ENCODE peak calls at places on chromosome 12, in nine cellular contexts. L is trophoblast cell, Q is PC-3, R is MM.1S, Y is A549, C is GM23248, J is mammary epithelial cell, A is IMR-90, F is neural progenitor cell. N is an unnamed sample. For H3K4me1, the result is how much of the 10 kb centered on the place peaks cover.

GRCh38 chr12:68446896-68447806 is 115.0 kb upstream of the MDM1 start:
- DNase-seq in J (no peak), A (no peak), F (peak), L (peak), R (peak), Q (no peak), Y (no peak), C (peak), N (no peak)

GRCh38 chr12:50750366-50750765 is 13.5 kb upstream of the ATF1 start:
- DNase-seq in L (peak), R (no peak), Y (no peak), J (no peak), Q (no peak), A (no peak), F (no peak), C (no peak), N (no peak)

GRCh38 chr12:95637471-95638155 is 86.3 kb upstream of the USP44 start:
- DNase-seq in R (no peak), Q (peak), C (peak), F (no peak), Y (no peak), L (peak), J (no peak), A (peak), N (peak)

GRCh38 chr12:123232472-123232806 is 502 bp downstream of the MPHOSPH9 start:
- DNase-seq in L (no peak), R (no peak), Q (no peak), Y (peak), J (no peak), F (no peak), A (no peak), C (peak), N (no peak)

GRCh38 chr12:100346660-100347059 is 10.2 kb upstream of the SLC17A8 start:
- DNase-seq in Y (no peak), Q (peak), F (no peak), R (no peak), L (no peak), C (no peak), A (peak), J (no peak), N (no peak)

GRCh38 chr12:79098530-79098929 is 234.0 kb downstream of the SYT1 start:
- DNase-seq in C (no peak), J (no peak), F (no peak), Q (no peak), L (no peak), A (no peak), R (no peak), Y (no peak), N (no peak)

GRCh38 chr12:22100952-22101748 is 55.1 kb downstream of the CMAS start:
- DNase-seq in A (peak), C (peak), Q (peak), L (peak), F (peak), Y (no peak), J (peak), R (peak), N (peak)

GRCh38 chr12:6551496-6552139 is 4.2 kb downstream of the IFFO1 start:
- DNase-seq in J (no peak), Q (no peak), A (peak), F (no peak), R (no peak), C (peak), Y (no peak), L (no peak), N (peak)

GRCh38 chr12:107373238-107373809 is 280.0 kb upstream of the CRY1 start:
- DNase-seq in J (no peak), L (no peak), C (no peak), F (no peak), R (no peak), A (no peak), Y (no peak), Q (no peak), N (no peak)

GRCh38 chr12:107450541-107450940 is 235.1 kb upstream of the PWP1 start:
- DNase-seq in L (no peak), A (no peak), Q (peak), F (peak), R (no peak), J (no peak), C (no peak), Y (no peak), N (no peak)

GRCh38 chr12:69623970-69624369 is 13.3 kb upstream of the LRRC10 start:
- DNase-seq in Q (no peak), C (no peak), Y (no peak), J (no peak), F (no peak), L (no peak), R (no peak), A (peak), N (no peak)

GRCh38 chr12:13024151-13024946 is 19.8 kb upstream of the FAM234B start:
- DNase-seq in C (peak), A (peak), Y (peak), L (peak), R (peak), Q (no peak), J (no peak), F (peak), N (no peak)

GRCh38 chr12:49791700-49792099 is 36.5 kb downstream of the NCKAP5L start:
- DNase-seq in Y (no peak), J (no peak), R (no peak), A (no peak), L (no peak), Q (no peak), C (no peak), F (no peak), N (no peak)

GRCh38 chr12:22083167-22083566 is 37.1 kb downstream of the CMAS start:
- DNase-seq in A (peak), Y (no peak), L (peak), C (peak), F (no peak), R (peak), Q (peak), J (peak), N (peak)

GRCh38 chr12:106780010-106780625 is 5.6 kb downstream of the RIC8B start:
- DNase-seq in R (no peak), C (peak), Y (no peak), J (peak), A (peak), F (no peak), L (peak), Q (peak), N (peak)

GRCh38 chr12:102172436-102172835 is 25.2 kb downstream of the PMCH start:
- DNase-seq in L (no peak), C (peak), F (no peak), Q (peak), Y (no peak), A (peak), R (no peak), J (no peak), N (peak)

GRCh38 chr12:19688489-19688888 is 249.2 kb downstream of the AEBP2 start:
- DNase-seq in L (no peak), Y (no peak), R (no peak), C (no peak), Q (peak), F (no peak), J (peak), A (peak), N (no peak)

GRCh38 chr12:124702736-124703135 is 135.3 kb upstream of the NCOR2 start:
- DNase-seq in R (no peak), F (no peak), L (no peak), J (no peak), Y (no peak), A (no peak), Q (no peak), C (no peak), N (no peak)
- H3K4me2 ChIP-seq in R (no peak), F (no peak), L (no peak), J (no peak), Y (no peak), A (no peak), Q (no peak), C (no peak), N (no peak)

GRCh38 chr12:55676707-55677106 is 31.0 kb downstream of the ITGA7 start:
- DNase-seq in A (no peak), C (no peak), Q (no peak), L (peak), J (no peak), F (no peak), R (no peak), Y (no peak), N (no peak)

GRCh38 chr12:55671746-55672145 is 35.1 kb downstream of the OR10P1 start:
- DNase-seq in Q (no peak), F (no peak), A (no peak), R (no peak), C (no peak), J (no peak), Y (no peak), L (no peak), N (no peak)

GRCh38 chr12:55675671-55676070 is 32.0 kb downstream of the ITGA7 start:
- DNase-seq in R (no peak), A (no peak), L (no peak), F (no peak), C (no peak), J (no peak), Q (no peak), Y (no peak), N (no peak)

GRCh38 chr12:55670213-55670730 is 33.6 kb downstream of the OR10P1 start:
- DNase-seq in Y (no peak), L (no peak), C (no peak), Q (no peak), J (no peak), F (no peak), R (no peak), A (no peak), N (no peak)

GRCh38 chr12:55673638-55674037 is 34.1 kb downstream of the ITGA7 start:
- DNase-seq in C (no peak), Q (no peak), A (no peak), F (no peak), J (no peak), Y (no peak), R (no peak), L (no peak), N (no peak)
- H3K4me1 ChIP-seq in C (under half), Q (under half), A (under half), F (under half), J (under half), Y (under half), R (under half), L (under half), N (under half)

GRCh38 chr12:71865166-71865713 is 25.7 kb downstream of the TBC1D15 start:
- DNase-seq in C (peak), Q (peak), A (peak), Y (no peak), L (no peak), F (no peak), J (peak), R (no peak), N (peak)
- H3K4me2 ChIP-seq in C (peak), Q (no peak), A (peak), Y (peak), L (no peak), F (no peak), J (peak), R (no peak), N (no peak)

DNA sequence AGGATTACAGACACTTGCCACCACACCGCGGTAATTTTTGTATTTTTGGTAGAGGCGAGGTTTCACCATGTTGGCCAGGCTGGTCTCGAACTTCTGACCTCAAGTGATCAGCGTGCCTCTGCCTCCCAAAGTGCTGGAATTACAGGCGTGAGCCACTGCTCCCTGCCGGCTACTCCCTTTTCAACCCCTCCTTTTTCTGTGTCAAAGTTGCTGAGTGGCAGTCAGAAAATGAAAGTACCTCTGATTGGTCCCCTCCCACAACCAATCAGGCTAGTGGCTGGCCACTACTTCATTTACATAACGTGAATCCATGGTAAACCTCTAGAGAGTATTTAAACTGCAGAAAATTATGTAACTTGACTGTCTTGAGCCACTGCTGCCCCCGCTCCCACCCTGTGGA is 5.9 kb downstream of the RESF1 start:
- DNase-seq in R (no peak), C (no peak), A (no peak), L (no peak), F (no peak), Y (no peak), Q (no peak), J (no peak), N (no peak)
- H3K4me1 ChIP-seq in R (under half), C (under half), A (under half), L (under half), F (under half), Y (under half), Q (under half), J (under half), N (under half)

GRCh38 chr12:53941187-53941586 is 2.6 kb downstream of the HOXC13 start:
- DNase-seq in Q (no peak), L (no peak), A (no peak), J (no peak), Y (no peak), R (no peak), C (no peak), F (no peak), N (no peak)
- H3K4me2 ChIP-seq in Q (peak), L (peak), A (no peak), J (peak), Y (peak), R (no peak), C (no peak), F (no peak), N (no peak)

GRCh38 chr12:122094261-122094734 is 15.7 kb downstream of the MLXIP start:
- DNase-seq in R (no peak), C (no peak), A (no peak), Y (no peak), F (no peak), J (no peak), Q (no peak), L (no peak), N (no peak)
- H3K4me1 ChIP-seq in R (under half), C (under half), A (half or more), Y (half or more), F (under half), J (under half), Q (under half), L (under half), N (half or more)

DNA sequence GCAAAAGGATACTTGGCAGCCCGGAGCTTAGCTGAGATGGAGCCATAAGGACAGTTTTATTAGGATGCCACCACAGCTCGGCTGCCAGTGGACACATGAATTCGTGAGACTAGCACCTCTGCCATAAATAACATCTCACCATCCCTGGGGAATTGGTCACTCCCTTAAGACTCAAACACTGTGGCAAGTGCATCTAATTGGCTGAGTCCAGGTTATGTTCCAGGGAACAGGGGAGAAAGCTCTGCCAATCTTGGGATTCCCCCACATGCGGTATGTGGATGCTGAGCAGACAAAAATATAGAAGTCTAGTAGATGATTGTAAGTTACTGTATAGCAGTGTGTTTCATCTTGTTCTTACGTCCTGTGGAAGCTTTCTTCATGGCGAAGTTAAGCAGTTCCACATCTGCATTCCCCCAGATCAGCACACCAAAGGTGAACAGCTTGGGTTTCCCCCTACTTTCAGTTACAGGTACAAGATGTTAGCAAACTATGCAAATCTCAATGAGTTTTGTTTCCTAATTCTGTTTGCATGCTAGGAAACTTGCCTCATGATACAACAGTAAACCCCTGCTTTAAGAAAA is 131.1 kb downstream of the ETV6 start:
- DNase-seq in Q (no peak), C (no peak), F (no peak), Y (no peak), J (no peak), R (peak), L (no peak), A (no peak), N (no peak)
- H3K4me2 ChIP-seq in Q (no peak), C (no peak), F (no peak), Y (no peak), J (no peak), R (peak), L (no peak), A (no peak), N (no peak)

DNA sequence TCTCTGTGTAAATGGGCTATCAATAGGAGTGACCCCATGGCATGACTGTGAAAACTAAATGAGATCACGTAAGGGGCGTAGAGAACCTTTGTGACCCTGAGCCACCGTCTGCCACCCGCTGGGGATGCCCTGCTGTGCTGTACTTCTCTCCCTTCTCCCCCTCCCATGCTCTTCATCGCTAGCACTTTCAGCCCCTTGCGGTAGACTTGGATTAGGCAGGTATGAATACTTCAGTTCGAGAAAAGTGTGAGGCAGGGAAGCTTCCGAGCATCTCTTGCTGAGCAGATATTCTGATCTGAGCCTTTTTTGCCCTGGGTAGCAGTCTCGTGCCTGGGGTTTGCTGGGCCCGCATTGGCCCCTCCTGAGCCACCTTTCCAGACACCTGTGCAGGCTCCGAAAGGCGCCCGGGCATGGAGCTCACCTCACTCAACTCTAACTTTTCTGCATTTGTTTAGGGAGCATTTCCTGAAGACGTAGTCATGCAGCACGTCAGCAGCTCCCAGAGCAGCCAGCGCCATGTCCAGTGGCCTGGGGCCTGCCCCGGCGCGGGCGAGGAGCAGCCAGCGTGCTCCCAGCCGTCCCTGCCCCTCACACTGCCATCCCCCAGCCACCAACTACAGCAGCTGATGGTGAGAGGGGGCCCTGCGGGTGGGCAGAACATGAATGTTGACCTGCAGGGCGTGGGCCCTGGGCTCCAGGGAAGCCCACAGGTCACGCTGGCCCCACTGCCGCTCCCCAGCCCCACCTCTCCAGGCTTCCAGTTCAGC is 40.4 kb downstream of the DDX51 start:
- DNase-seq in L (no peak), A (no peak), J (no peak), C (no peak), Q (no peak), R (no peak), Y (no peak), F (peak), N (no peak)
- H3K4me1 ChIP-seq in L (under half), A (under half), J (under half), C (under half), Q (under half), R (under half), Y (under half), F (under half), N (under half)

GRCh38 chr12:1851126-1851791 is 30.9 kb downstream of the LRTM2 start:
- DNase-seq in J (peak), L (no peak), Y (no peak), Q (peak), C (peak), R (no peak), F (no peak), A (peak), N (no peak)
- H3K4me2 ChIP-seq in J (no peak), L (no peak), Y (no peak), Q (no peak), C (no peak), R (no peak), F (no peak), A (no peak), N (no peak)

N was measured in mesenchymal stem cell.